ENCODE peak calls at places on chromosomes 12 and 14, in nine cellular contexts. I is natural killer cell; H is stromal cell of bone marrow; E is sciatic nerve; C is keratinocyte; T is left colon; Y is CD8-positive, alpha-beta memory T cell; N is SK-MEL-5; R is fibroblast of the aortic adventitia. B is an unnamed sample.

GRCh38 chr14:63543826-63544320 is 696 bp upstream of the PPP2R5E start:
- DNase-seq in N (no peak), T (no peak), H (no peak), I (no peak), E (no peak), Y (no peak), R (no peak), C (no peak), B (no peak)

GRCh38 chr12:12784911-12785814 is at the start of gene APOLD1:
- DNase-seq in H (no peak), N (peak), E (no peak), R (no peak), C (no peak), I (no peak), Y (no peak), T (no peak), B (no peak)

GRCh38 chr14:65098586-65098985 is 3.7 kb downstream of the MAX start:
- DNase-seq in H (peak), Y (no peak), T (no peak), I (no peak), E (no peak), R (peak), N (no peak), C (no peak), B (peak)

GRCh38 chr12:132189378-132190011 is 45.2 kb downstream of the NOC4L start:
- DNase-seq in H (peak), E (peak), C (peak), I (peak), R (peak), Y (peak), T (peak), N (peak), B (peak)

GRCh38 chr12:81627336-81628189 is 131.6 kb downstream of the PPFIA2 start:
- DNase-seq in T (no peak), I (no peak), C (no peak), E (no peak), N (peak), R (peak), Y (no peak), H (peak), B (no peak)

GRCh38 chr14:64656986-64657385 is 47.2 kb upstream of the PLEKHG3 start:
- DNase-seq in H (peak), Y (no peak), C (no peak), I (no peak), T (no peak), E (no peak), R (peak), N (no peak), B (no peak)

GRCh38 chr12:28222959-28223662 is 32.9 kb downstream of the CCDC91 start:
- DNase-seq in R (no peak), N (no peak), T (no peak), I (no peak), C (no peak), H (no peak), Y (no peak), E (no peak), B (peak)

GRCh38 chr12:25701290-25701689 is 148.2 kb upstream of the LMNTD1 start:
- DNase-seq in N (no peak), C (no peak), Y (no peak), E (no peak), I (no peak), T (no peak), H (no peak), R (peak), B (no peak)

GRCh38 chr12:33438025-33438772 is 1.4 kb downstream of the SYT10 start:
- DNase-seq in E (no peak), N (no peak), C (no peak), I (no peak), Y (no peak), R (no peak), T (no peak), H (no peak), B (no peak)

GRCh38 chr12:43692064-43692463 is 66.5 kb downstream of the PUS7L start:
- DNase-seq in Y (no peak), R (peak), E (no peak), H (peak), T (no peak), I (no peak), C (no peak), N (no peak), B (no peak)

GRCh38 chr12:132517740-132518100 is 27.8 kb downstream of the FBRSL1 start:
- DNase-seq in T (no peak), I (no peak), C (no peak), R (no peak), H (no peak), N (no peak), Y (no peak), E (no peak), B (no peak)

B was measured in central memory CD4-positive, alpha-beta T cell.